ENCODE peak calls at places on chromosome 4, in nine cellular contexts. H is foreskin fibroblast; J is small intestine; K is activated naive CD4-positive, alpha-beta T cell; U is fibroblast of mammary gland; D is NCI-H1092 treated with DMSO at 0.1 percent for 48 hours; N is H7; A is fibroblast of villous mesenchyme; L is AG08395. I is an unnamed sample.

GRCh38 chr4:107616838-107617389 is 103.1 kb downstream of the PAPSS1 start:
- DNase-seq in H (no peak), J (peak), K (no peak), U (no peak), D (no peak), N (no peak), A (no peak), L (no peak), I (no peak)

GRCh38 chr4:879730-880079 is 52.4 kb downstream of the GAK start:
- DNase-seq in H (no peak), J (peak), K (no peak), U (peak), D (no peak), N (no peak), A (no peak), L (no peak), I (no peak)

GRCh38 chr4:147682755-147683154 is 1.2 kb downstream of the PRMT9 start:
- DNase-seq in H (no peak), J (no peak), K (no peak), U (no peak), D (no peak), N (no peak), A (peak), L (no peak), I (peak)

GRCh38 chr4:24657768-24658617 is 73.6 kb upstream of the DHX15 start:
- DNase-seq in H (no peak), J (peak), K (no peak), U (peak), D (peak), N (peak), A (peak), L (peak), I (peak)

GRCh38 chr4:123478859-123479345 is 82.3 kb downstream of the SPRY1 start:
- DNase-seq in H (peak), J (peak), K (no peak), U (no peak), D (no peak), N (no peak), A (peak), L (peak), I (no peak)

GRCh38 chr4:103075435-103075893 is 1.1 kb downstream of the SLC9B2 start:
- DNase-seq in H (no peak), J (peak), K (no peak), U (peak), D (peak), N (no peak), A (peak), L (peak), I (peak)

GRCh38 chr4:32658019-32658418 is 1937.8 kb downstream of the PCDH7 start:
- DNase-seq in H (no peak), J (no peak), K (no peak), U (no peak), D (no peak), N (no peak), A (no peak), L (no peak), I (no peak)

GRCh38 chr4:38804654-38805295 is at the start of gene TLR1:
- DNase-seq in H (peak), J (peak), K (no peak), U (peak), D (no peak), N (no peak), A (peak), L (peak), I (no peak)

GRCh38 chr4:38818441-38818976 is 13.9 kb upstream of the TLR1 start:
- DNase-seq in H (no peak), J (no peak), K (no peak), U (no peak), D (no peak), N (no peak), A (no peak), L (no peak), I (no peak)

GRCh38 chr4:101337688-101338087 is 9.6 kb downstream of the PPP3CA start:
- DNase-seq in H (peak), J (no peak), K (no peak), U (peak), D (no peak), N (no peak), A (peak), L (peak), I (no peak)

GRCh38 chr4:107989537-107990386 is at the start of gene HADH:
- DNase-seq in H (peak), J (peak), K (peak), U (peak), D (peak), N (peak), A (peak), L (peak), I (peak)

GRCh38 chr4:111400736-111401135 is 744.5 kb upstream of the FAM241A start:
- DNase-seq in H (peak), J (no peak), K (no peak), U (peak), D (peak), N (no peak), A (peak), L (peak), I (peak)

GRCh38 chr4:1725521-1725920 is 4.2 kb downstream of the TACC3 start:
- DNase-seq in H (no peak), J (no peak), K (no peak), U (no peak), D (no peak), N (peak), A (no peak), L (no peak), I (no peak)

GRCh38 chr4:683982-684571 is 4.9 kb downstream of the SLC49A3 start:
- DNase-seq in H (peak), J (peak), K (no peak), U (peak), D (peak), N (peak), A (peak), L (peak), I (no peak)

GRCh38 chr4:89351201-89351600 is 43.6 kb upstream of the GPRIN3 start:
- DNase-seq in H (no peak), J (no peak), K (no peak), U (no peak), D (no peak), N (no peak), A (no peak), L (no peak), I (no peak)

GRCh38 chr4:147335183-147335582 is 145.7 kb upstream of the EDNRA start:
- DNase-seq in H (no peak), J (no peak), K (no peak), U (no peak), D (no peak), N (no peak), A (no peak), L (no peak), I (no peak)

GRCh38 chr4:6324999-6325790 is 55.5 kb downstream of the WFS1 start:
- DNase-seq in H (no peak), J (peak), K (no peak), U (peak), D (no peak), N (no peak), A (peak), L (no peak), I (peak)

GRCh38 chr4:26574563-26574962 is 9.3 kb upstream of the TBC1D19 start:
- DNase-seq in H (no peak), J (no peak), K (no peak), U (no peak), D (no peak), N (peak), A (no peak), L (no peak), I (no peak)

GRCh38 chr4:38678078-38678477 is 14.1 kb downstream of the KLF3 start:
- DNase-seq in H (peak), J (no peak), K (no peak), U (peak), D (no peak), N (no peak), A (peak), L (peak), I (no peak)

GRCh38 chr4:1043658-1044468 is 32.4 kb downstream of the FGFRL1 start:
- DNase-seq in H (peak), J (no peak), K (no peak), U (peak), D (no peak), N (peak), A (peak), L (peak), I (no peak)

GRCh38 chr4:16914208-16914607 is 15.8 kb upstream of the LDB2 start:
- DNase-seq in H (peak), J (no peak), K (no peak), U (peak), D (no peak), N (peak), A (no peak), L (peak), I (no peak)

GRCh38 chr4:55545133-55545532 is 1.6 kb downstream of the CLOCK start:
- DNase-seq in H (no peak), J (peak), K (no peak), U (peak), D (peak), N (no peak), A (peak), L (no peak), I (no peak)

GRCh38 chr4:104491396-104491821 is 3.3 kb downstream of the CXXC4 start:
- DNase-seq in H (no peak), J (peak), K (no peak), U (peak), D (peak), N (peak), A (no peak), L (peak), I (peak)

GRCh38 chr4:109973529-109973905 is 60.8 kb downstream of the EGF start:
- DNase-seq in H (no peak), J (peak), K (no peak), U (no peak), D (no peak), N (peak), A (no peak), L (no peak), I (no peak)

GRCh38 chr4:173748353-173748752 is 218.3 kb upstream of the HAND2 start:
- DNase-seq in H (no peak), J (no peak), K (no peak), U (peak), D (no peak), N (no peak), A (peak), L (peak), I (no peak)

GRCh38 chr4:67770422-67770821 is 16.2 kb upstream of the GNRHR start:
- DNase-seq in H (no peak), J (no peak), K (no peak), U (no peak), D (peak), N (no peak), A (no peak), L (no peak), I (no peak)

GRCh38 chr4:80072607-80073361 is at the start of gene ANTXR2:
- DNase-seq in H (peak), J (peak), K (peak), U (peak), D (peak), N (peak), A (peak), L (peak), I (peak)

GRCh38 chr4:123325241-123325681 is 71.3 kb upstream of the SPRY1 start:
- DNase-seq in H (no peak), J (no peak), K (no peak), U (no peak), D (no peak), N (no peak), A (no peak), L (no peak), I (no peak)

GRCh38 chr4:123699823-123700822 is 303.5 kb downstream of the SPRY1 start:
- DNase-seq in H (peak), J (no peak), K (no peak), U (peak), D (no peak), N (no peak), A (peak), L (peak), I (no peak)

I was measured in NCI-H1417.